ENCODE peak calls at places on chromosome 15, in six cellular contexts. D is activated CD4-positive, alpha-beta T cell treated with anti-CD3 and anti-CD28 coated beads, Interleukin-2, amount 50 U/mL, for 24 hours; I is HFF-Myc; A is HTR-8/SVneo; G is AG04450; N is AML-193. F is an unnamed sample.

GRCh38 chr15:66895794-66896453 is 169.5 kb upstream of the SMAD3 start:
- DNase-seq in D (no peak), I (no peak), A (no peak), G (no peak), N (no peak), F (no peak)

GRCh38 chr15:98823012-98823458 is 174.7 kb downstream of the IGF1R start:
- DNase-seq in D (no peak), I (peak), A (peak), G (peak), N (no peak), F (no peak)

GRCh38 chr15:89728254-89728653 is 22.8 kb downstream of the MESP1 start:
- DNase-seq in D (no peak), I (no peak), A (no peak), G (no peak), N (no peak), F (no peak)

GRCh38 chr15:68795298-68795848 is 25.3 kb downstream of the ANP32A start:
- DNase-seq in D (no peak), I (no peak), A (no peak), G (no peak), N (no peak), F (peak)

GRCh38 chr15:74502301-74502700 is 38.7 kb upstream of the ARID3B start:
- DNase-seq in D (no peak), I (no peak), A (no peak), G (no peak), N (no peak), F (no peak)

GRCh38 chr15:58929891-58930416 is 3.5 kb downstream of the SLTM start:
- DNase-seq in D (no peak), I (no peak), A (no peak), G (no peak), N (no peak), F (no peak)

GRCh38 chr15:85691350-85692240 is 103.1 kb downstream of the KLHL25 start:
- DNase-seq in D (no peak), I (no peak), A (no peak), G (no peak), N (no peak), F (no peak)

GRCh38 chr15:73571346-73571745 is 61.8 kb downstream of the NPTN start:
- DNase-seq in D (no peak), I (no peak), A (no peak), G (no peak), N (no peak), F (no peak)

GRCh38 chr15:69509131-69509530 is 56.5 kb downstream of the RPLP1 start:
- DNase-seq in D (no peak), I (no peak), A (no peak), G (no peak), N (no peak), F (no peak)

GRCh38 chr15:73598540-73599195 is 34.5 kb downstream of the NPTN start:
- DNase-seq in D (no peak), I (no peak), A (no peak), G (no peak), N (no peak), F (no peak)